ENCODE peak calls at places on chromosomes 6 and 20, in four cellular contexts. T is GM12891, E is GM12878, Q is K562. R is an unnamed sample.
A peak's percentile ranks its signal among the peaks of the same experiment; 100 is the strongest.

GRCh38 chr6:14638932-14639875 is 521.6 kb downstream of the CD83 start:
- DNase-seq in T (no peak), E (peak; percentile 36), Q (no peak), R (peak; percentile 4)

GRCh38 chr6:134373282-134373922 is 55.5 kb upstream of the SGK1 start:
- DNase-seq in T (peak; percentile 16), E (peak; percentile 85), Q (no peak), R (peak; percentile 77)

GRCh38 chr6:31396422-31397152 is 6.8 kb upstream of the MICA start:
- DNase-seq in T (no peak), E (no peak), Q (peak; percentile 69), R (peak; percentile 77)

GRCh38 chr6:169937389-169938261 is 186.2 kb downstream of the ERMARD start:
- DNase-seq in T (no peak), E (no peak), Q (no peak), R (no peak)

GRCh38 chr20:2767768-2768631 is 32.4 kb downstream of the CPXM1 start:
- DNase-seq in T (no peak), E (no peak), Q (no peak), R (no peak)

GRCh38 chr6:157879034-157879872 is 56.2 kb downstream of the SNX9 start:
- DNase-seq in T (no peak), E (peak; percentile 50), Q (no peak), R (no peak)

GRCh38 chr6:13669476-13669875 is 42.2 kb downstream of the RANBP9 start:
- DNase-seq in T (no peak), E (no peak), Q (no peak), R (no peak)

GRCh38 chr20:61499859-61500258 is 247.8 kb downstream of the CDH4 start:
- DNase-seq in T (no peak), E (no peak), Q (no peak), R (no peak)

GRCh38 chr6:42402184-42402583 is 49.5 kb downstream of the TRERF1 start:
- DNase-seq in T (peak; percentile 32), E (peak; percentile 74), Q (no peak), R (no peak)

GRCh38 chr6:130431346-130431745 is 65.5 kb downstream of the TMEM200A start:
- DNase-seq in T (no peak), E (no peak), Q (no peak), R (no peak)

GRCh38 chr20:55269913-55270312 is 735.4 kb downstream of the CBLN4 start:
- DNase-seq in T (no peak), E (no peak), Q (no peak), R (no peak)

GRCh38 chr6:72376736-72377135 is 245.1 kb upstream of the KCNQ5 start:
- DNase-seq in T (no peak), E (no peak), Q (no peak), R (no peak)

GRCh38 chr6:44078795-44079671 is 48.2 kb downstream of the MRPL14 start:
- DNase-seq in T (no peak), E (no peak), Q (peak; percentile 76), R (peak; percentile 78)

GRCh38 chr6:29663300-29664039 is 6.6 kb downstream of the MOG start:
- DNase-seq in T (no peak), E (no peak), Q (no peak), R (no peak)

GRCh38 chr6:5671162-5671561 is 335.6 kb downstream of the NRN1 start:
- DNase-seq in T (no peak), E (no peak), Q (peak; percentile 26), R (peak; percentile 94)

GRCh38 chr20:48006036-48006833 is 221.0 kb upstream of the SULF2 start:
- DNase-seq in T (no peak), E (peak; percentile 56), Q (no peak), R (peak; percentile 81)

GRCh38 chr20:40489886-40490285 is 199.2 kb downstream of the MAFB start:
- DNase-seq in T (no peak), E (no peak), Q (no peak), R (no peak)

DNA sequence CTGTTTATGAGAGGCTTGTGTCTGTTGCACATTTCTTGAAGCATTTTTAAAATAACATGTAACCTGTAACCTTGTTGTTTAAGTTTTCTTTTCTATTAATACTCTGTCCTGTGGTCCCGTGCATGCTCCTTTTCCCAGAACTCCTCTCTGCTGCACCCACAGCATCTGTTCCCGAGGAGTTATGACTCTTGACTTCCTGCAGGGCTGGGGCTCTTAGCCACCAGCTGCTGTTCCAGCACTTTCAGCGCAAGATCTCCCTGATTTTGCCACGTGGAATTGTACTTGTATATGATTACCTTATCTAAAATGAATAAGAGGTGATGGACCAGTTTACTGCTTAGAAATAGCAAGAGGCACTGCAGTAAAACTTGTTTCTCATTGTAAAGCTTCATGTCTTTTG is 150.6 kb downstream of the QKI start:
- DNase-seq in T (no peak), E (no peak), Q (no peak), R (no peak)
- TF ChIP-seq SPI1 in T (no peak), E (no peak), Q (no peak), R (no peak)

GRCh38 chr6:136092897-136093296 is 157.2 kb downstream of the MTFR2 start:
- DNase-seq in T (no peak), E (no peak), Q (no peak), R (no peak)

GRCh38 chr6:136093835-136094234 is 156.3 kb downstream of the MTFR2 start:
- DNase-seq in T (no peak), E (no peak), Q (no peak), R (no peak)

GRCh38 chr6:136094812-136095211 is 155.3 kb downstream of the MTFR2 start:
- DNase-seq in T (no peak), E (no peak), Q (no peak), R (no peak)

GRCh38 chr6:136090929-136091328 is 159.2 kb downstream of the MTFR2 start:
- DNase-seq in T (no peak), E (no peak), Q (no peak), R (no peak)

GRCh38 chr6:136095961-136096360 is 154.2 kb downstream of the MTFR2 start:
- DNase-seq in T (no peak), E (no peak), Q (no peak), R (no peak)
- TF ChIP-seq SPI1 in T (no peak), E (no peak), Q (no peak), R (no peak)

GRCh38 chr6:34473967-34474366 is 8.1 kb downstream of the PACSIN1 start:
- DNase-seq in T (no peak), E (no peak), Q (no peak), R (no peak)
- TF ChIP-seq SPI1 in T (no peak), E (no peak), Q (no peak), R (no peak)

DNA sequence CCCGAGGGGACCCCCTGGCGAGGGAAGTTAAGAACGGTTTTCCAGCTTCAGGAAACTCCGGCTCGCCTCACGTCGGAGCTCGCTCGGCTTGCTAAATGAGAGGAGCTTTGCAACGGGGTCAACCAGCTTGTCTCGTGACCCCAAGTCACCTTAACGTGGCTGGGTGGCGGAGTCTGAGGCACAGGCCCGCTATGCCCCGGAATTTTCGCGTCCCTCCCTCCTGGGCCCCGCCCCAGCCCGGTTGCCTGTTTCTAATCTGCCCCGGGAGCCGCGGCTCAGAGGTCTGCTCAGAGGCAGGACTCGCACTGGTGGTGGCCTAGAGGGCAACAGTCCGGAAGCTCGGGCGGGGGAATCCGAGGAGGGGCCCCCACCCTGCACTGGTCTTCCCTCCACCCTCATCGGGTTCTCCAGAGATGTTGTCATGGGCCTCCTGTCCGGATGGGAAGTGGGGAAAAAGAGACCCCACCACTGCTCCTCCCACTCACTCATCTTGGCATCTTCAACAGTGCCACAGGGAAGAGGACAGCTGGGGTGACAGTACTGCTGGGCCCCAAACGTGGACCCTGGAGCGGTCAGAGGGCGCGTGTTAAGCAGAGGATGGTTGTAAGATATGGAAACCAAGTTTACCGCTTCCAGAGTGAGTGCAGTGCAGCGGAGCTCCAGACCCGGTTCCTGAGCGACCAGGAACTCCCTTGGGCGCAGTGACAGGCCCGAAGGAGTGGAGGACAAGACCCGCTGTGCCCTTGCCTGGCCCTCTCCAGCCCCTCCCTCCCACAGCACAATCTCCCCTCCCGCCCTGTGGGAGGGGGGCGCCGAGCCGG is 3.4 kb downstream of the NR2E1 start:
- DNase-seq in T (no peak), E (no peak), Q (no peak), R (no peak)
- TF ChIP-seq SPI1 in T (no peak), E (no peak), Q (no peak), R (no peak)

GRCh38 chr6:47383360-47383759 is 73.7 kb upstream of the TNFRSF21 start:
- DNase-seq in T (no peak), E (no peak), Q (no peak), R (no peak)

GRCh38 chr6:47376930-47377329 is 67.2 kb upstream of the TNFRSF21 start:
- DNase-seq in T (no peak), E (no peak), Q (no peak), R (no peak)

GRCh38 chr6:47379328-47379727 is 69.6 kb upstream of the TNFRSF21 start:
- DNase-seq in T (no peak), E (no peak), Q (no peak), R (no peak)
- TF ChIP-seq SPI1 in T (no peak), E (no peak), Q (no peak), R (no peak)

R was measured in HL-60.